ENCODE peak calls at places on chromosomes 5 and 9, in five cellular contexts. One of them, this sample, is unnamed.

GRCh38 chr9:84953797-84954695 is 284.5 kb downstream of the NTRK2 start:
- DNase-seq in GM03348: peak; percentile 80
- DNase-seq in nucleus accumbens: peak; percentile 84
- DNase-seq in hepatocyte: peak; percentile 88
- DNase-seq in stomach: peak; percentile 79
- DNase-seq in this sample: peak; percentile 85

GRCh38 chr9:95434116-95435073 is 82.4 kb downstream of the PTCH1 start:
- DNase-seq in nucleus accumbens: no peak
- DNase-seq in stomach: no peak
- DNase-seq in hepatocyte: peak; percentile 39
- DNase-seq in GM03348: no peak
- DNase-seq in this sample: no peak

GRCh38 chr9:89658401-89658800 is 53.6 kb downstream of the GADD45G start:
- DNase-seq in stomach: no peak
- DNase-seq in GM03348: no peak
- DNase-seq in nucleus accumbens: peak; percentile 26
- DNase-seq in hepatocyte: no peak
- DNase-seq in this sample: peak; percentile 15

GRCh38 chr9:75891277-75892167 is 1.0 kb downstream of the PCSK5 start:
- DNase-seq in stomach: no peak
- DNase-seq in hepatocyte: peak; percentile 67
- DNase-seq in nucleus accumbens: peak; percentile 33
- DNase-seq in GM03348: peak; percentile 24
- DNase-seq in this sample: peak; percentile 64

GRCh38 chr5:172453206-172453985 is 929 bp downstream of the SH3PXD2B start:
- DNase-seq in hepatocyte: peak; percentile 89
- DNase-seq in nucleus accumbens: peak; percentile 56
- DNase-seq in stomach: peak; percentile 34
- DNase-seq in GM03348: peak; percentile 69
- DNase-seq in this sample: no peak

GRCh38 chr9:21516796-21517195 is 34.7 kb upstream of the IFNE start:
- DNase-seq in stomach: no peak
- DNase-seq in hepatocyte: no peak
- DNase-seq in nucleus accumbens: no peak
- DNase-seq in GM03348: no peak
- DNase-seq in this sample: no peak

GRCh38 chr5:171782332-171782966 is 3.2 kb upstream of the SMIM23 start:
- DNase-seq in hepatocyte: no peak
- DNase-seq in nucleus accumbens: no peak
- DNase-seq in stomach: no peak
- DNase-seq in GM03348: no peak
- DNase-seq in this sample: no peak

GRCh38 chr5:43105369-43106289 is 15.1 kb upstream of the ZNF131 start:
- DNase-seq in stomach: peak; percentile 90
- DNase-seq in GM03348: peak; percentile 90
- DNase-seq in nucleus accumbens: peak; percentile 88
- DNase-seq in hepatocyte: peak; percentile 95
- DNase-seq in this sample: peak; percentile 96

GRCh38 chr9:32550046-32550608 is 2.0 kb upstream of the SMIM27 start:
- DNase-seq in stomach: no peak
- DNase-seq in GM03348: peak; percentile 30
- DNase-seq in nucleus accumbens: peak; percentile 48
- DNase-seq in hepatocyte: peak; percentile 46
- DNase-seq in this sample: no peak

This sample was measured in Peyer's patch.